ENCODE peak calls at places on chromosomes 12 and 14, in nine cellular contexts. S is stomach, L is fibroblast of lung, Y is MM.1S, J is body of pancreas, C is tibial artery, A is lung, H is pancreas, T is mammary epithelial cell. U is an unnamed sample.
A peak's percentile ranks its signal among the peaks of the same experiment; 100 is the strongest.

GRCh38 chr12:125533434-125534029 is 468.3 kb downstream of the AACS start:
- DNase-seq in J (peak; percentile 63), H (no peak), T (no peak), Y (no peak), L (no peak), C (no peak), A (no peak), S (peak; percentile 46), U (no peak)

GRCh38 chr12:107169200-107169599 is 75.9 kb upstream of the CRY1 start:
- DNase-seq in S (no peak), C (no peak), H (no peak), L (no peak), J (no peak), A (no peak), T (peak; percentile 67), Y (no peak), U (no peak)

GRCh38 chr12:74152370-74152769 is 385.3 kb upstream of the ATXN7L3B start:
- DNase-seq in T (no peak), L (no peak), H (no peak), Y (no peak), S (no peak), A (no peak), C (no peak), J (no peak), U (no peak)

GRCh38 chr12:123115409-123116111 is 35.3 kb downstream of the PITPNM2 start:
- DNase-seq in A (no peak), S (no peak), J (peak; percentile 19), C (peak; percentile 83), H (no peak), Y (no peak), L (peak; percentile 98), T (peak; percentile 71), U (peak; percentile 81)

GRCh38 chr12:47576256-47576655 is 129.6 kb downstream of the RPAP3 start:
- DNase-seq in Y (no peak), C (no peak), T (no peak), L (no peak), H (no peak), S (no peak), A (no peak), J (no peak), U (no peak)

GRCh38 chr12:110107369-110108281 is 16.5 kb upstream of the IFT81 start:
- DNase-seq in S (no peak), C (peak; percentile 61), J (peak; percentile 29), L (peak; percentile 93), A (peak; percentile 47), Y (no peak), H (peak; percentile 22), T (peak; percentile 71), U (peak; percentile 90)

GRCh38 chr14:50008562-50009355 is 107.6 kb downstream of the VCPKMT start:
- DNase-seq in L (peak; percentile 59), C (no peak), H (no peak), T (peak; percentile 94), S (no peak), J (no peak), Y (peak; percentile 62), A (no peak), U (no peak)

GRCh38 chr12:112252184-112252583 is 126.8 kb downstream of the TRAFD1 start:
- DNase-seq in L (peak; percentile 66), C (no peak), J (peak; percentile 56), T (peak; percentile 22), Y (no peak), H (no peak), A (peak; percentile 68), S (peak; percentile 61), U (no peak)

GRCh38 chr12:67424784-67425183 is 155.6 kb downstream of the CAND1 start:
- DNase-seq in J (no peak), A (no peak), T (no peak), L (no peak), Y (no peak), C (no peak), S (no peak), H (no peak), U (no peak)

GRCh38 chr14:22657861-22658260 is 13.7 kb upstream of the OR6J1 start:
- DNase-seq in L (peak; percentile 78), S (no peak), J (no peak), T (peak; percentile 45), H (no peak), C (no peak), Y (peak; percentile 8), A (no peak), U (no peak)

GRCh38 chr12:70660620-70661219 is 23.5 kb upstream of the PTPRB start:
- DNase-seq in S (no peak), L (peak; percentile 37), Y (peak; percentile 77), T (peak; percentile 93), H (no peak), A (no peak), J (peak; percentile 9), C (peak; percentile 52), U (peak; percentile 59)

GRCh38 chr12:6917491-6918231 is 3.3 kb downstream of the ENO2 start:
- DNase-seq in A (no peak), Y (no peak), L (no peak), H (no peak), S (no peak), C (no peak), T (no peak), J (no peak), U (no peak)

GRCh38 chr12:9043766-9044165 is 54.4 kb downstream of the KLRG1 start:
- DNase-seq in C (no peak), H (no peak), T (no peak), L (no peak), Y (no peak), A (no peak), J (no peak), S (no peak), U (no peak)

GRCh38 chr12:25997401-25997973 is 39.0 kb downstream of the RASSF8 start:
- DNase-seq in C (no peak), T (peak; percentile 66), A (no peak), J (no peak), H (no peak), L (peak; percentile 80), Y (no peak), S (no peak), U (peak; percentile 84)

GRCh38 chr14:99889268-99889667 is 96.1 kb downstream of the EML1 start:
- DNase-seq in A (no peak), S (no peak), H (no peak), C (no peak), T (no peak), L (no peak), Y (no peak), J (no peak), U (no peak)

GRCh38 chr12:30823140-30823669 is 68.5 kb upstream of the CAPRIN2 start:
- DNase-seq in S (peak; percentile 28), A (peak; percentile 50), H (peak; percentile 33), J (peak; percentile 62), T (no peak), L (no peak), Y (no peak), C (no peak), U (no peak)
- TF ChIP-seq CTCF in S (no peak), A (no peak), H (no peak), J (peak; percentile 41), T (no peak), L (no peak), Y (no peak), C (no peak), U (peak; percentile 38)

DNA sequence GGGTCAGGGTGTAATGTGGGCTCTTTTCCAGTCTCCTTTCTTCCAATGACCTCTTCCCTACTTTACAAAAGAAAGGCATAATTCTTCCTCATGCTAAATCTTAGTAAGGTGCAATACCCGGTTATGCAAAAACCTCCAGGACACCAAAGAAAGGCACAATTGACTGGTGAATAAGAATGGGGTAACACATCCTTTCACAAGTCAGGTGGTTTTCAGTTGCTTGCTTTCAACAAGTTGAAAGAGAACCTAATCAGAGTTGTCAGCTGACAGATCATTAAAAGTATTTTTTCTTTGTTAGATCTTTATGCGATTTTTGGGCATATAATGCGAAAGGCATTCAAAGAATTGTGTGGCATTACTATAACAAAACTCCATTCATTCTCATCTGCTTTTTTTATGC is 1.3 kb upstream of the AEBP2 start:
- DNase-seq in A (no peak), Y (no peak), H (no peak), S (no peak), C (no peak), L (no peak), T (no peak), J (no peak), U (no peak)
- H3K4me3 ChIP-seq in A (no peak overlapping the region), Y (no peak overlapping the region), H (no peak overlapping the region), S (no peak overlapping the region), C (no peak overlapping the region), L (no peak overlapping the region), T (no peak overlapping the region), J (no peak overlapping the region), U (no peak overlapping the region)

GRCh38 chr14:69002069-69002468 is 23.0 kb upstream of the ACTN1 start:
- DNase-seq in A (no peak), H (peak; percentile 57), L (no peak), J (peak; percentile 67), S (peak; percentile 56), Y (no peak), T (peak; percentile 17), C (no peak), U (no peak)
- TF ChIP-seq CTCF in A (no peak), H (no peak), L (peak; percentile 25), J (peak; percentile 53), S (peak; percentile 15), Y (no peak), T (no peak), C (peak; percentile 27), U (no peak)

DNA sequence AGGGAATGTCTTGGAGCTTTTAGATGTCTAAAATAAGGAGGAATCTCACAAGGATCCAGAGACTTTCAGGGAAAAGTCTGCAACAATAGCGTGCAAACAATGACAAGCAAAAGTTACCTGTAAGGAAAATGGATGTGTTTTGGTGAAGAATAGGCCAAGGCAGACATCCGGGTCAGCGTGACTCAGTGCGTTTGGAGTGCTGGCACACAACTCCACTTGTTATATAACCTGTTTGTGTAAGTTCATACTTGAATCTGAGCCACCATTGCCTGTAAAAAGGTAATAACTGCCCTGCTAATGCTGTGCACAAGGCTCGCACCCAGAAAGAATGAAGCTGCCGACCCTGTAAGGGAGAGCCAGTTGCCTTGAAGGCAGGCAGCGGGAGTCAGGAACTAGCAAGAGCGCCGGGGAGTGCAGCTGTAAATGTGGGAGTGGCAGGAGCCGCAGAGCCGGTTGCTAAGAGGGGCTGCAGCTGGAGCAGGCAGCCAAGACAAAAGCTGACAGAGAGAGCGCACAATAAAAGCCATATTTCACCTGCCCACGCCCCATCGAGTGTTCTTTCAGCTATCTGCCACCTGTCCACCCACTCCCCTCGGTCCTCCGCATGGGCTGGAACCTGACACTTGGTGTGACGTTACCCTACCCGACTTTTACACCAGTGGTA is 638.5 kb upstream of the MIS18BP1 start:
- DNase-seq in L (no peak), C (no peak), S (peak; percentile 36), H (no peak), A (no peak), T (peak; percentile 58), Y (no peak), J (no peak), U (no peak)
- H3K4me3 ChIP-seq in L (no peak overlapping the region), C (no peak overlapping the region), S (no peak overlapping the region), H (no peak overlapping the region), A (no peak overlapping the region), T (peak overlapping the region; percentile 15), Y (no peak overlapping the region), J (no peak overlapping the region), U (no peak overlapping the region)